ENCODE peak calls at places on chromosomes 16 and 17, in five cellular contexts. One of them, this sample, is unnamed.

GRCh38 chr16:72255785-72256184 is 83.8 kb upstream of the PMFBP1 start:
- DNase-seq in NCI-H1092 treated with DMSO at 0.1 percent for 48 hours: no peak
- DNase-seq in pancreas: no peak
- DNase-seq in cardiac muscle cell: no peak
- DNase-seq in Peyer's patch: no peak
- DNase-seq in this sample: no peak

GRCh38 chr16:15652293-15653001 is 2.4 kb downstream of the NDE1 start:
- DNase-seq in NCI-H1092 treated with DMSO at 0.1 percent for 48 hours: no peak
- DNase-seq in pancreas: no peak
- DNase-seq in cardiac muscle cell: no peak
- DNase-seq in Peyer's patch: peak; percentile 38
- DNase-seq in this sample: no peak

GRCh38 chr17:36501351-36501750 is 14.9 kb downstream of the ZNHIT3 start:
- DNase-seq in NCI-H1092 treated with DMSO at 0.1 percent for 48 hours: no peak
- DNase-seq in pancreas: no peak
- DNase-seq in cardiac muscle cell: no peak
- DNase-seq in Peyer's patch: no peak
- DNase-seq in this sample: no peak

GRCh38 chr17:27553019-27553511 is 77.9 kb upstream of the LGALS9 start:
- DNase-seq in NCI-H1092 treated with DMSO at 0.1 percent for 48 hours: no peak
- DNase-seq in pancreas: no peak
- DNase-seq in cardiac muscle cell: no peak
- DNase-seq in Peyer's patch: no peak
- DNase-seq in this sample: no peak

GRCh38 chr17:13508916-13509315 is 92.8 kb downstream of the HS3ST3A1 start:
- DNase-seq in NCI-H1092 treated with DMSO at 0.1 percent for 48 hours: no peak
- DNase-seq in pancreas: no peak
- DNase-seq in cardiac muscle cell: no peak
- DNase-seq in Peyer's patch: no peak
- DNase-seq in this sample: no peak

GRCh38 chr16:79299154-79299799 is 301.3 kb downstream of the MAF start:
- DNase-seq in NCI-H1092 treated with DMSO at 0.1 percent for 48 hours: no peak
- DNase-seq in pancreas: no peak
- DNase-seq in cardiac muscle cell: no peak
- DNase-seq in Peyer's patch: no peak
- DNase-seq in this sample: no peak

GRCh38 chr17:13008461-13008860 is 9.4 kb downstream of the ELAC2 start:
- DNase-seq in NCI-H1092 treated with DMSO at 0.1 percent for 48 hours: no peak
- DNase-seq in pancreas: no peak
- DNase-seq in cardiac muscle cell: no peak
- DNase-seq in Peyer's patch: peak; percentile 15
- DNase-seq in this sample: no peak

GRCh38 chr16:52677487-52677886 is 130.5 kb upstream of the TOX3 start:
- DNase-seq in NCI-H1092 treated with DMSO at 0.1 percent for 48 hours: peak; percentile 13
- DNase-seq in pancreas: no peak
- DNase-seq in cardiac muscle cell: no peak
- DNase-seq in Peyer's patch: no peak
- DNase-seq in this sample: no peak

GRCh38 chr17:42422412-42422957 is 571 bp downstream of the CAVIN1 start:
- DNase-seq in NCI-H1092 treated with DMSO at 0.1 percent for 48 hours: no peak
- DNase-seq in pancreas: peak; percentile 82
- DNase-seq in cardiac muscle cell: peak; percentile 48
- DNase-seq in Peyer's patch: peak; percentile 54
- DNase-seq in this sample: peak; percentile 51

GRCh38 chr16:25258856-25259179 is 1.2 kb upstream of the ZKSCAN2 start:
- DNase-seq in NCI-H1092 treated with DMSO at 0.1 percent for 48 hours: no peak
- DNase-seq in pancreas: no peak
- DNase-seq in cardiac muscle cell: no peak
- DNase-seq in Peyer's patch: no peak
- DNase-seq in this sample: no peak

GRCh38 chr16:85396879-85397871 is 215.9 kb upstream of the GSE1 start:
- DNase-seq in NCI-H1092 treated with DMSO at 0.1 percent for 48 hours: peak; percentile 28
- DNase-seq in pancreas: peak; percentile 54
- DNase-seq in cardiac muscle cell: no peak
- DNase-seq in Peyer's patch: peak; percentile 70
- DNase-seq in this sample: peak; percentile 64

GRCh38 chr16:30068750-30069574 is 3.4 kb downstream of the ALDOA start:
- DNase-seq in NCI-H1092 treated with DMSO at 0.1 percent for 48 hours: peak; percentile 5
- DNase-seq in pancreas: peak; percentile 79
- DNase-seq in cardiac muscle cell: peak; percentile 30
- DNase-seq in Peyer's patch: no peak
- DNase-seq in this sample: no peak

GRCh38 chr17:1769826-1770477 is 8.1 kb downstream of the SERPINF1 start:
- DNase-seq in NCI-H1092 treated with DMSO at 0.1 percent for 48 hours: peak; percentile 24
- DNase-seq in pancreas: peak; percentile 58
- DNase-seq in cardiac muscle cell: no peak
- DNase-seq in Peyer's patch: no peak
- DNase-seq in this sample: peak; percentile 83

GRCh38 chr17:20092973-20093626 is 83.9 kb downstream of the SPECC1 start:
- DNase-seq in NCI-H1092 treated with DMSO at 0.1 percent for 48 hours: peak; percentile 74
- DNase-seq in pancreas: no peak
- DNase-seq in cardiac muscle cell: no peak
- DNase-seq in Peyer's patch: no peak
- DNase-seq in this sample: no peak

GRCh38 chr17:82297280-82297803 is 20.1 kb downstream of the CD7 start:
- DNase-seq in NCI-H1092 treated with DMSO at 0.1 percent for 48 hours: peak; percentile 50
- DNase-seq in pancreas: peak; percentile 66
- DNase-seq in cardiac muscle cell: no peak
- DNase-seq in Peyer's patch: peak; percentile 98
- DNase-seq in this sample: peak; percentile 90

GRCh38 chr17:42843358-42843934 is 934 bp upstream of the AOC2 start:
- DNase-seq in NCI-H1092 treated with DMSO at 0.1 percent for 48 hours: peak; percentile 60
- DNase-seq in pancreas: no peak
- DNase-seq in cardiac muscle cell: peak; percentile 63
- DNase-seq in Peyer's patch: peak; percentile 74
- DNase-seq in this sample: no peak

GRCh38 chr17:56125830-56126819 is 27.1 kb upstream of the ANKFN1 start:
- DNase-seq in NCI-H1092 treated with DMSO at 0.1 percent for 48 hours: peak; percentile 70
- DNase-seq in pancreas: no peak
- DNase-seq in cardiac muscle cell: peak; percentile 45
- DNase-seq in Peyer's patch: no peak
- DNase-seq in this sample: no peak

GRCh38 chr17:17104036-17104435 is 61.8 kb downstream of the MPRIP start:
- DNase-seq in NCI-H1092 treated with DMSO at 0.1 percent for 48 hours: no peak
- DNase-seq in pancreas: no peak
- DNase-seq in cardiac muscle cell: no peak
- DNase-seq in Peyer's patch: no peak
- DNase-seq in this sample: no peak

GRCh38 chr16:11848842-11849241 is 2.5 kb downstream of the RSL1D1 start:
- DNase-seq in NCI-H1092 treated with DMSO at 0.1 percent for 48 hours: no peak
- DNase-seq in pancreas: no peak
- DNase-seq in cardiac muscle cell: no peak
- DNase-seq in Peyer's patch: no peak
- DNase-seq in this sample: no peak

GRCh38 chr16:51762081-51762995 is 611.3 kb upstream of the SALL1 start:
- DNase-seq in NCI-H1092 treated with DMSO at 0.1 percent for 48 hours: peak; percentile 84
- DNase-seq in pancreas: peak; percentile 92
- DNase-seq in cardiac muscle cell: peak; percentile 91
- DNase-seq in Peyer's patch: peak; percentile 76
- DNase-seq in this sample: peak; percentile 76

GRCh38 chr17:17692353-17693252 is 11.3 kb downstream of the RAI1 start:
- DNase-seq in NCI-H1092 treated with DMSO at 0.1 percent for 48 hours: no peak
- DNase-seq in pancreas: no peak
- DNase-seq in cardiac muscle cell: no peak
- DNase-seq in Peyer's patch: no peak
- DNase-seq in this sample: no peak

This sample was measured in ureter.